ENCODE peak calls at places on chromosomes 7 and 10, in five cellular contexts. F is stomach, N is transverse colon, X is psoas muscle, C is HL-60. E is an unnamed sample.
A peak's percentile ranks its signal among the peaks of the same experiment; 100 is the strongest.

GRCh38 chr10:500876-501275 is 188.6 kb downstream of the DIP2C start:
- DNase-seq in C (no peak), X (no peak), N (no peak), F (no peak), E (peak; percentile 37)

GRCh38 chr7:6536899-6537298 is 14.4 kb downstream of the GRID2IP start:
- DNase-seq in C (no peak), N (no peak), F (no peak), X (no peak), E (no peak)

GRCh38 chr10:130398090-130398994 is 262.2 kb downstream of the GLRX3 start:
- DNase-seq in N (no peak), F (no peak), C (no peak), X (no peak), E (peak; percentile 6)

GRCh38 chr7:80095545-80095944 is 39.1 kb upstream of the GNAI1 start:
- DNase-seq in X (no peak), N (no peak), F (no peak), C (no peak), E (no peak)

GRCh38 chr10:122487231-122487765 is 25.9 kb downstream of the HTRA1 start:
- DNase-seq in C (no peak), X (no peak), N (peak; percentile 51), F (no peak), E (no peak)

GRCh38 chr7:141874787-141875186 is 33.5 kb upstream of the PRSS37 start:
- DNase-seq in N (no peak), X (no peak), C (peak; percentile 37), F (no peak), E (no peak)

GRCh38 chr7:149621776-149622175 is 124.2 kb upstream of the ZNF746 start:
- DNase-seq in C (no peak), X (no peak), F (no peak), N (no peak), E (no peak)

GRCh38 chr10:104393387-104393786 is 39.8 kb downstream of the CFAP58 start:
- DNase-seq in N (no peak), F (no peak), X (no peak), C (no peak), E (no peak)

DNA sequence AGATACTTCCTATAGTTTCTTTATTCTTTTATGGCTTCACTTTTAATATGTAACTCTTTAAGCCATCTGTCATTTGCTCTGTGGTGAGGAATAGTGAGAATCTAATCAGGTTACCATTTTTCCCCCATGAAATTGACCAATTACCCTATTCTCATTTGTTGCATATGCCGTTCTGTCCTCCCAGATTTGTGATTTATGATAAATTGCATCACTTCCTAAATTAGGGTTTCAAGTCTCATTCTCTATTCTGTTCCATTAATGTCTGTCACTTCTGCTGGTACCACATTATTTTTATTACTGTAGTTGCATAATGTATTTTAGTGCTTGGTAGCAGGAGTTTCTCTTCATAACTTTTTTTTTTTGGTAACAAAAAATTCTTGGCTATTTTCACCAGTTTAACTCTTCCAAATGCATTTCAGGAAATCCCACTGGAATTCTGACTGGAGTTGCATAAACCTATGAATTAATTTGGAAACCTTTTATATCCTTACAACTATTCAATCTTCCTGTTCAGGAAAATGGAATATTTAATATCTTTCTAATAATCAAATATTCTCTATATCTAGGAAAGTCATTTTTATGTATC is 44.0 kb upstream of the FAM133B start:
- DNase-seq in C (no peak), N (no peak), X (no peak), F (no peak), E (no peak)
- H3K27ac ChIP-seq in C (peak overlapping the region; percentile 45), N (peak overlapping the region; percentile 78), X (peak overlapping the region; percentile 13), F (peak overlapping the region; percentile 76), E (peak overlapping the region; percentile 51)

GRCh38 chr10:79245539-79246208 is 101.6 kb upstream of the PPIF start:
- DNase-seq in C (no peak), N (no peak), X (no peak), F (no peak), E (no peak)
- H3K4me3 ChIP-seq in C (peak overlapping the region; percentile 54), N (no peak overlapping the region), X (peak overlapping the region; percentile 30), F (no peak overlapping the region), E (peak overlapping the region; percentile 54)

GRCh38 chr7:1536768-1537630 is 6.5 kb downstream of the MAFK start:
- DNase-seq in F (peak; percentile 96), C (no peak), X (peak; percentile 95), N (peak; percentile 91), E (peak; percentile 96)
- H3K27me3 ChIP-seq in F (no peaks in the 10 kb centered on the region), C (no peaks in the 10 kb centered on the region), X (no peaks in the 10 kb centered on the region), N (no peaks in the 10 kb centered on the region), E (no peaks in the 10 kb centered on the region)

DNA sequence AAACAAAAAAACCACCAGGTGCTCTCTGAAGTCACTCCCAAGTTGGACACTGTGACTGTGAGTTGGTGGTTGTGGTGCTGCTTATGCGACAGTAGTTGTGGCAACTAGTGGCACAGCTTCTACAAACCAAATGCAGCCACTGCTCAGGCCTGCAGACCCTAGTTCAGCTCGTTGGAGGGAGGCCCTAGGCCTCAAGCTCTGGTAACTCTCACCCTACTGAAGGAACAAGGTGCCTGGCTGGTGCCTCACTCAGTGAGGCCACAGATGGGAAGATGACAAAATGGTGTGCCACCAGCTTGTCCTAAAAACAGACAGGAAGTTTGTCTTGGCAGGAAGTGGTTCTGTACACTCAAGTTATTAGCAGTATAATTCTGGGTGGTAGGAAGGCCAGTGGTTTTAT is 45.3 kb upstream of the RAPGEF5 start:
- DNase-seq in C (no peak), X (no peak), F (no peak), N (no peak), E (no peak)
- H3K27ac ChIP-seq in C (no peak overlapping the region), X (no peak overlapping the region), F (no peak overlapping the region), N (no peak overlapping the region), E (no peak overlapping the region)

GRCh38 chr7:122629412-122629953 is 69.4 kb downstream of the RNF133 start:
- DNase-seq in F (no peak), X (no peak), C (no peak), N (no peak), E (no peak)

GRCh38 chr7:122637799-122638198 is 61.1 kb downstream of the RNF133 start:
- DNase-seq in C (no peak), F (peak; percentile 28), X (no peak), N (no peak), E (no peak)

GRCh38 chr7:122628651-122629411 is 70.1 kb downstream of the RNF133 start:
- DNase-seq in F (no peak), C (no peak), N (no peak), X (no peak), E (no peak)

GRCh38 chr7:122632238-122632637 is 66.7 kb downstream of the RNF133 start:
- DNase-seq in F (no peak), N (no peak), X (no peak), C (no peak), E (no peak)

GRCh38 chr7:122633472-122633871 is 65.4 kb downstream of the RNF133 start:
- DNase-seq in C (no peak), N (no peak), F (no peak), X (no peak), E (no peak)
- H3K4me3 ChIP-seq in C (no peak overlapping the region), N (no peak overlapping the region), F (no peak overlapping the region), X (no peak overlapping the region), E (no peak overlapping the region)

DNA sequence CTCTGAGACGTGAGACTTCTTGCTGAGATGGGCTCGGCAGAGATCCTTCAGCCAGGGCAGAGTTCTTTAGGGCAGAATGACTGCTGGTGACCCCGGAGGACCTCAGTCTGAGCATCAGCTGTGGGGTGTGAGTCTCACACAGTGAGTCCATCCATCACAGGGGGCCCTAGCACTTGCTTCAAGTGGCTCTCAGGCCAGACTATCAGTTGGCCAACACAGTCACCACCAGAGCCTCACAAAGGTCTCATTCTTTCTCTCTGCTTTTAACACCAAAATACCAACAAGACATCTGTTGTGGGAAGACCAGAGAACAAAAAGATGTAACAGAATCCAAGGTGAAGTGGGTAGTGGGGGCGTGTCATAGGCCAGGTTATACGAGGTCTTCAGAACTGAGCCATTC is 345.6 kb upstream of the NRP1 start:
- DNase-seq in X (no peak), F (no peak), N (no peak), C (no peak), E (no peak)
- H3K27me3 ChIP-seq in X (no peaks in the 10 kb centered on the region), F (no peaks in the 10 kb centered on the region), N (no peaks in the 10 kb centered on the region), C (no peaks in the 10 kb centered on the region), E (no peaks in the 10 kb centered on the region)

E was measured in lower lobe of right lung.